ENCODE peak calls at places on chromosomes 1 and 21, in four cellular contexts. H is lung, A is sigmoid colon, F is SK-N-MC. J is an unnamed sample.

GRCh38 chr1:232547938-232548484 is 81.9 kb downstream of the SIPA1L2 start:
- DNase-seq in F (no peak), A (no peak), H (no peak), J (no peak)

GRCh38 chr1:93749894-93750301 is 68.3 kb upstream of the BCAR3 start:
- DNase-seq in A (no peak), F (no peak), H (peak), J (no peak)

GRCh38 chr1:78492376-78492950 is 1.7 kb downstream of the PTGFR start:
- DNase-seq in H (no peak), A (no peak), F (no peak), J (no peak)

GRCh38 chr1:196607940-196608339 is 300 bp downstream of the KCNT2 start:
- DNase-seq in H (no peak), A (no peak), F (no peak), J (peak)

GRCh38 chr1:32878637-32879041 is 7.7 kb upstream of the HPCA start:
- DNase-seq in F (no peak), H (no peak), A (no peak), J (no peak)

GRCh38 chr1:227887697-227888403 is 59.9 kb downstream of the WNT9A start:
- DNase-seq in A (peak), H (peak), F (no peak), J (peak)

GRCh38 chr1:24316659-24317058 is 2.5 kb upstream of the GRHL3 start:
- DNase-seq in F (no peak), A (no peak), H (no peak), J (no peak)

GRCh38 chr1:36372617-36373016 is 13.1 kb downstream of the STK40 start:
- DNase-seq in H (no peak), F (no peak), A (no peak), J (no peak)

GRCh38 chr1:220552672-220553258 is 24.8 kb downstream of the MARK1 start:
- DNase-seq in H (no peak), A (no peak), F (no peak), J (no peak)

GRCh38 chr1:175833502-175833901 is 90.1 kb upstream of the TNR start:
- DNase-seq in H (no peak), F (no peak), A (no peak), J (no peak)

GRCh38 chr21:41381731-41382130 is 19.9 kb downstream of the MX2 start:
- DNase-seq in F (no peak), A (no peak), H (no peak), J (no peak)

GRCh38 chr1:8473121-8473891 is 155.4 kb downstream of the SLC45A1 start:
- DNase-seq in H (no peak), F (no peak), A (no peak), J (no peak)

GRCh38 chr1:51878307-51878615 is 266 bp downstream of the NRDC start:
- DNase-seq in H (no peak), F (no peak), A (no peak), J (no peak)

DNA sequence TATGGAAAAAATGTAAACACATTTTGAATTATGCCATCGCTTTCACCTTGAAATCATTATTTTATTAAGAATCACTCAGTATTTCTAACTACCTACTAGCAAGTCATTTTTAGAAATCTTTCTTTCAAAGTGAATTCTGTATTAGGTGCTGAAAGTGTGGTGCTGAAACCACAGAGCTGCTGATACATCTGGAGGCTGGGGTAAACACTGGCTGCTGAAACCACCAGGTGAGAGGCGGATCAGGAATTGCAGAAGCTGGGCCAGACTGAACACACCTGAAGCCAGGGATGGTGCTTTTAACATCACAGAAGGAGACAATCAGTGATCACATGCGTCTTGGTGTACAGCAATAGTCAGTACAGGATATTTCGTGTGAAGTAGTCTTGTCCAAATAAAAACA is 42.2 kb upstream of the KCNE1 start:
- DNase-seq in H (no peak), F (no peak), A (no peak), J (no peak)
- H3K27ac ChIP-seq in H (no peak), F (no peak), A (no peak), J (no peak)

DNA sequence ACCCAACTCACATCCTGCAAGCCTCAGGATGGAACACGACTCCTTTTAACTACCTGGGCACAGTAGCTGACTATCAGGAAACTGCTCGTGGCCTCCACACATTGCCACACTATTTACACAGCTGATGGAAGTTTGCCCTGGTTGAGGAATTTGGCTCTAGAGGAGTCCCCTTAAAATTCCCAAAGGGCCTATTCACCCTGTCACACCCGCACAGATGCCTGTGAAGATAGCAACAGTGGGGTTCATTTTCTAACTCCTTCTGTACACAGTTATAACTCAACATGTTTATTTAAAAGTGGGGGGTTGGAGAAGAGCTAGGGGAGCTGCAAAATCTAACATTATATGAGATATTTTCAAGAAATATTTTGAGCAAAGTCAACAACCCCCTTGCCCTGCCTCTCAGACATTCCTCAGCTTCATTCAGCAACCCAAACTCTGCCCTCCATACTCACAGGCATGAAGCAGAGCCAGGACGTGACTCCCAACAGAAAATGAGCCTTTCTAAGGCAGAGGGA is 35.8 kb upstream of the CCN1 start:
- DNase-seq in A (no peak), H (peak), F (no peak), J (no peak)
- H3K4me3 ChIP-seq in A (no peak), H (no peak), F (no peak), J (no peak)

GRCh38 chr1:27548136-27548853 is 55.6 kb downstream of the AHDC1 start:
- DNase-seq in F (no peak), A (no peak), H (no peak), J (peak)
- H3K27ac ChIP-seq in F (no peak), A (peak), H (no peak), J (no peak)

GRCh38 chr1:37926061-37926924 is 20.6 kb downstream of the INPP5B start:
- DNase-seq in F (no peak), H (no peak), A (no peak), J (no peak)

GRCh38 chr1:37932759-37933158 is 14.1 kb downstream of the INPP5B start:
- DNase-seq in A (no peak), H (no peak), F (no peak), J (no peak)

GRCh38 chr1:37931148-37931492 is 15.7 kb downstream of the INPP5B start:
- DNase-seq in A (no peak), F (no peak), H (peak), J (no peak)

GRCh38 chr1:37931493-37932158 is 15.2 kb downstream of the INPP5B start:
- DNase-seq in H (peak), F (peak), A (peak), J (peak)

GRCh38 chr1:37930246-37931142 is 16.4 kb downstream of the INPP5B start:
- DNase-seq in A (peak), H (peak), F (no peak), J (no peak)
- H3K4me3 ChIP-seq in A (peak), H (peak), F (peak), J (peak)

GRCh38 chr21:44285547-44285992 is at the start of gene AIRE:
- DNase-seq in A (no peak), H (no peak), F (no peak), J (peak)
- H3K27ac ChIP-seq in A (no peak), H (no peak), F (no peak), J (no peak)

GRCh38 chr21:15289896-15290841 is 225.4 kb upstream of the NRIP1 start:
- DNase-seq in A (peak), H (peak), F (no peak), J (no peak)

GRCh38 chr21:15291621-15292266 is 226.9 kb upstream of the NRIP1 start:
- DNase-seq in F (no peak), H (no peak), A (no peak), J (no peak)

GRCh38 chr21:15289246-15289645 is 224.4 kb upstream of the NRIP1 start:
- DNase-seq in F (no peak), A (peak), H (no peak), J (peak)

GRCh38 chr21:15295875-15296274 is 231.1 kb upstream of the NRIP1 start:
- DNase-seq in H (no peak), A (no peak), F (no peak), J (no peak)

DNA sequence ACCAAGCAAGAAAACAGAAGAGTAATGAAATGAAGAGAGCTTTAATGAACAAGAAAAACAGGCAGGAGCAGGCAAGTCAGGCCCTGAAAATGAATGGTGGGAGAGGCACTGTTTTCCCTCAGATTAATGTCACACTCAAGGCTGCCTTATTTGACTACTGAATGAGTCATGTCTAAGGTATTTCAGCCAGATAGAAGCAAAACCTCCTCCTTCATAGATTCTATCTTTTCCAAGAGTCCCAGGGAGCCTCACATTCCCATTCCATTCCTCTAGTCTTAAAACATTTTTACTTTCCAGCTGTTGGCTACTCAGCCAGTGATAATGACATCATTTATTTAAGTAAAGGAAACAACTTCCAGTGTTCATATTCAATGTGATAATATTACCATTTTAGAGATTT is 228.5 kb upstream of the NRIP1 start:
- DNase-seq in A (no peak), H (no peak), F (no peak), J (no peak)
- H3K4me3 ChIP-seq in A (no peak), H (no peak), F (no peak), J (no peak)

GRCh38 chr1:205291577-205291976 is 30.0 kb downstream of the NUAK2 start:
- DNase-seq in H (no peak), A (no peak), F (no peak), J (no peak)

GRCh38 chr1:205294914-205295310 is 26.6 kb downstream of the NUAK2 start:
- DNase-seq in A (no peak), H (no peak), F (no peak), J (no peak)

GRCh38 chr1:205296154-205296553 is 25.4 kb downstream of the NUAK2 start:
- DNase-seq in A (no peak), H (no peak), F (no peak), J (no peak)

GRCh38 chr1:205293350-205294074 is 28.0 kb downstream of the NUAK2 start:
- DNase-seq in A (no peak), H (no peak), F (no peak), J (no peak)

DNA sequence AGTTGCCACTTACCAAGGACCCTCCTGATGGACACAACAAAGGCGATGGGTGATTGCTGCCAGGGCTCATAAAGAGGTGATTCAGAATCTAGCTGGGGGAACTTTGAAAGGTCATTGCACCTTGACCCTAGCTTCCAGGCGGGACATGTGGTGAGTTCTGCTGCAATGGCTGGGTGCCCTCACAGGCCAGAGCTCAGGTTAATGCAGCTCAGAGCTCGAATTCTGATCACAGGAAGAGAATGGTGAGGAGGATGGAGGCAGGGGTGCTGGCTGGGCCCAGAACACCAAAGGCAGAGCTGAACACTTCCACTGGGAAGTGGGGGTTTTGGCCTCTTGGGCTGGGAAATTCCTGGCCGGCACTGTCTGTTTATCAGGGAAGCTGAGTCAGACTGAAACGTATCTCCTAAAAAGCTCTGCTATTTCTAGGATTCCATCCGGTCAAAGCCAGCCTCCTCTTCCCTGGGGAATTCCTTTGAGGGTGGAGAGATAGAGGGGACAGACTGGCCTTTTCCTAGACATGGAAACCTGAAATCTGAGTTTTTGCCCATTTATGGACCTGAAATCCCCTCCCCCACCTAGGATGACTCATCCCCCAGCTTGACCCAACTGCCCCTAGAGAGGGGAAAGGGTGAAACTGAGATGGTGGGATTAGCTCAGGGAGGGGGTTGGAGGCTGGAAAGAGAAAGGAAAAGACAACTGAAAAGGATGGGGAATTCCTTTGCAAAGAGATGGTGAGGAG is 27.2 kb downstream of the NUAK2 start:
- DNase-seq in F (no peak), A (no peak), H (no peak), J (no peak)
- H3K27ac ChIP-seq in F (no peak), A (peak), H (peak), J (peak)

DNA sequence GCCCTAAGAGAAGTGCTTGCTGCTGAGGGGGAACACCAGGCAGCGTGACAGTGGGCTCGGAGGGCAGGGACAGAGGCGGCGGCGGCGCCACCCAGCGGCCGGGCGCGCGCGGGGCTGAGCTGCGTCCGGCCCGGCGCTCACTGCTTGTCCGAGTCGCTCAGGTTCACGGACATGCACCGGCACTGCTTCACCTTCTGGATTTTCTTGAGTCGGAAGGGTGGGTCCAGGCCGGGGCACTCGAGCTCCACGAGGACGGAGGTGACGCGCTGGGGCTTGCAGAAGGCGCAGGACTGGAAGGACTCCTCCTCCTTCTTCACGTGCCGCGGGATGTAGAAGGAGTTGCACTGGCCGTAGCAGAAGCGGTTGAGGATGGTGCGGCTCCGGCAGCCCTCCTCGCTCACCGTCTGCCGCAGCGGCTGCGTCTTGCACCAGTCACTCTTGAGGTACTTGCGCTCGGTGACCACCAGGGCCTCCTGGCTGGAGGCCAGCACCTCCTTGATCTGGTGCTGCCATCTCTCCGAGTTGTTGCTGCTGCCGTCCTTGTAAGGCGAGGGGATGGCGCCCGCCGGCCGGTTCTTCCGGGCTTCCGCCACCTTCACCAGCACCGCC is 119.0 kb downstream of the GREM2 start:
- DNase-seq in H (no peak), A (no peak), F (no peak), J (no peak)
- H3K4me3 ChIP-seq in H (no peak), A (no peak), F (no peak), J (no peak)

GRCh38 chr1:174519845-174520244 is 72.1 kb downstream of the GPR52 start:
- DNase-seq in H (no peak), F (no peak), A (no peak), J (no peak)
- H3K27ac ChIP-seq in H (no peak), F (no peak), A (no peak), J (no peak)

GRCh38 chr1:248926401-248927182 is 20.6 kb downstream of the PGBD2 start:
- DNase-seq in A (no peak), H (no peak), F (no peak), J (no peak)

GRCh38 chr1:248923932-248924331 is 17.9 kb downstream of the PGBD2 start:
- DNase-seq in F (no peak), H (no peak), A (no peak), J (no peak)

GRCh38 chr1:248924696-248925532 is 18.9 kb downstream of the PGBD2 start:
- DNase-seq in H (no peak), A (no peak), F (peak), J (peak)
- H3K4me3 ChIP-seq in H (no peak), A (no peak), F (no peak), J (no peak)

J was measured in right cardiac atrium.